ENCODE peak calls at places on chromosomes 2 and 18, in nine cellular contexts. One of them, this sample, is unnamed. For H3K36me3, the result is how much of the 10 kb centered on the place peaks cover.

GRCh38 chr2:229270551-229271410 is at the start of gene PID1:
- DNase-seq in SJSA1: no peak
- DNase-seq in neuronal stem cell: peak
- DNase-seq in astrocyte: peak
- DNase-seq in left ventricle myocardium inferior: peak
- DNase-seq in IMR-90: peak
- DNase-seq in heart left ventricle: peak
- DNase-seq in psoas muscle: peak
- DNase-seq in Karpas-422: no peak
- DNase-seq in this sample: peak

GRCh38 chr18:57376503-57376902 is 24.1 kb downstream of the ST8SIA3 start:
- DNase-seq in Karpas-422: no peak
- DNase-seq in psoas muscle: no peak
- DNase-seq in heart left ventricle: no peak
- DNase-seq in astrocyte: no peak
- DNase-seq in neuronal stem cell: no peak
- DNase-seq in left ventricle myocardium inferior: no peak
- DNase-seq in SJSA1: no peak
- DNase-seq in IMR-90: no peak
- DNase-seq in this sample: no peak

GRCh38 chr2:107364361-107364950 is 462.2 kb upstream of the RGPD4 start:
- DNase-seq in IMR-90: no peak
- DNase-seq in psoas muscle: no peak
- DNase-seq in astrocyte: no peak
- DNase-seq in left ventricle myocardium inferior: no peak
- DNase-seq in heart left ventricle: no peak
- DNase-seq in Karpas-422: no peak
- DNase-seq in SJSA1: no peak
- DNase-seq in neuronal stem cell: no peak
- DNase-seq in this sample: no peak

GRCh38 chr2:236236559-236237450 is 27.4 kb downstream of the ASB18 start:
- DNase-seq in IMR-90: no peak
- DNase-seq in neuronal stem cell: no peak
- DNase-seq in Karpas-422: no peak
- DNase-seq in psoas muscle: no peak
- DNase-seq in astrocyte: no peak
- DNase-seq in SJSA1: no peak
- DNase-seq in heart left ventricle: no peak
- DNase-seq in left ventricle myocardium inferior: no peak
- DNase-seq in this sample: no peak

GRCh38 chr2:47249427-47249826 is 94.3 kb upstream of the STPG4 start:
- DNase-seq in psoas muscle: no peak
- DNase-seq in heart left ventricle: no peak
- DNase-seq in astrocyte: no peak
- DNase-seq in IMR-90: no peak
- DNase-seq in neuronal stem cell: no peak
- DNase-seq in Karpas-422: no peak
- DNase-seq in left ventricle myocardium inferior: no peak
- DNase-seq in SJSA1: no peak
- DNase-seq in this sample: no peak

GRCh38 chr18:74803117-74803516 is 205.4 kb downstream of the ZNF407 start:
- DNase-seq in left ventricle myocardium inferior: no peak
- DNase-seq in heart left ventricle: no peak
- DNase-seq in neuronal stem cell: no peak
- DNase-seq in astrocyte: no peak
- DNase-seq in psoas muscle: no peak
- DNase-seq in Karpas-422: no peak
- DNase-seq in SJSA1: no peak
- DNase-seq in IMR-90: no peak
- DNase-seq in this sample: no peak

GRCh38 chr2:239148495-239149200 is 252.2 kb downstream of the HDAC4 start:
- DNase-seq in psoas muscle: peak
- DNase-seq in neuronal stem cell: no peak
- DNase-seq in heart left ventricle: peak
- DNase-seq in Karpas-422: no peak
- DNase-seq in SJSA1: no peak
- DNase-seq in astrocyte: no peak
- DNase-seq in IMR-90: no peak
- DNase-seq in left ventricle myocardium inferior: peak
- DNase-seq in this sample: peak

GRCh38 chr2:168278424-168278888 is 31.1 kb upstream of the STK39 start:
- DNase-seq in astrocyte: peak
- DNase-seq in neuronal stem cell: no peak
- DNase-seq in SJSA1: peak
- DNase-seq in Karpas-422: no peak
- DNase-seq in left ventricle myocardium inferior: no peak
- DNase-seq in psoas muscle: no peak
- DNase-seq in heart left ventricle: no peak
- DNase-seq in IMR-90: peak
- DNase-seq in this sample: no peak

GRCh38 chr18:24632158-24632988 is 171.9 kb downstream of the HRH4 start:
- DNase-seq in Karpas-422: no peak
- DNase-seq in left ventricle myocardium inferior: no peak
- DNase-seq in psoas muscle: no peak
- DNase-seq in astrocyte: no peak
- DNase-seq in heart left ventricle: no peak
- DNase-seq in IMR-90: no peak
- DNase-seq in neuronal stem cell: no peak
- DNase-seq in SJSA1: no peak
- DNase-seq in this sample: no peak

DNA sequence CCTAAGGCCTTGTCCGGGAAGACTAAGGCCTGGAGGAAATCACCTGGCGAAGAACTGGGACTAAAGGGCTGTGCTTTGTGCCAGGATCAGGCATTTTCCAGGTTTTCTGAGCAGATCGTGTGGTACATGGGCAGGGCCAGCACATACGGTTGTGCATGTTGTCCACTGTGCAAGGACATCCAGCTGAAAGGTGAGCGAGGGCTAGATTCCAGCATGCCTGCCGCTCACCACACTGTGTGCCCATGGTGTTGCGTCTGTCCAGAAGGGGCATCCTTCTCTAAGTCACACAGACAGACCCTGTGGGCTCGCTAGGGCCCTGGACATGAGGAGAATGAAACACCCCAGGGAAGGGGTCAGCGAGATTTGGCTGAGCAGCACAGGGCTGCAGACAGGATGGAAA is 80.3 kb upstream of the TAF1B start:
- DNase-seq in heart left ventricle: no peak
- DNase-seq in astrocyte: no peak
- DNase-seq in neuronal stem cell: no peak
- DNase-seq in psoas muscle: no peak
- DNase-seq in Karpas-422: no peak
- DNase-seq in SJSA1: no peak
- DNase-seq in left ventricle myocardium inferior: no peak
- DNase-seq in IMR-90: no peak
- DNase-seq in this sample: no peak
- H3K27ac ChIP-seq in heart left ventricle: peak
- H3K27ac ChIP-seq in astrocyte: no peak
- H3K27ac ChIP-seq in neuronal stem cell: no peak
- H3K27ac ChIP-seq in psoas muscle: peak
- H3K27ac ChIP-seq in Karpas-422: no peak
- H3K27ac ChIP-seq in SJSA1: no peak
- H3K27ac ChIP-seq in left ventricle myocardium inferior: peak
- H3K27ac ChIP-seq in IMR-90: no peak
- H3K27ac ChIP-seq in this sample: no peak

GRCh38 chr2:36486546-36487044 is 111.4 kb downstream of the FEZ2 start:
- DNase-seq in neuronal stem cell: no peak
- DNase-seq in heart left ventricle: no peak
- DNase-seq in psoas muscle: no peak
- DNase-seq in SJSA1: peak
- DNase-seq in astrocyte: peak
- DNase-seq in Karpas-422: no peak
- DNase-seq in left ventricle myocardium inferior: no peak
- DNase-seq in IMR-90: peak
- DNase-seq in this sample: no peak
- H3K36me3 ChIP-seq in neuronal stem cell: under half
- H3K36me3 ChIP-seq in heart left ventricle: under half
- H3K36me3 ChIP-seq in psoas muscle: under half
- H3K36me3 ChIP-seq in SJSA1: half or more
- H3K36me3 ChIP-seq in astrocyte: under half
- H3K36me3 ChIP-seq in Karpas-422: under half
- H3K36me3 ChIP-seq in left ventricle myocardium inferior: under half
- H3K36me3 ChIP-seq in IMR-90: under half
- H3K36me3 ChIP-seq in this sample: under half

DNA sequence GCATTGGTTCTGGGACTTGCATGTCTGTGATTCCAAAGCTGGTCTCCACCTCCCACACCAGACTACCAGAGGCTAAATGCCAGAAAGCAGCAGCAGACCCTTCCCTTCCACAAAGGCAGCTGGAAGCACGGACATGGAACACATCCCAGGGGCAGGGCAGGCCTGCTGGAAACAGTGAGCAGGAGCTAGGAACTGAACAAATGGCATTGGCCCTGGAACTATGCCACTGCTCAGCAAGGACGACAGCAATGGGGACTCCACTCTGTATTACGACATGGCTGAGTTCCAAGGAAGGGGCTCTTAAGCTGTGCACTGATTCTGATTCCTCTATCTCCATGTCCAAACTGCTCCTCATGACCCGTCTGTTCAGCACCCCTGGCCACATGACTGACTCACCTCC is 77.8 kb upstream of the TFCP2L1 start:
- DNase-seq in SJSA1: no peak
- DNase-seq in IMR-90: no peak
- DNase-seq in psoas muscle: no peak
- DNase-seq in Karpas-422: no peak
- DNase-seq in left ventricle myocardium inferior: no peak
- DNase-seq in astrocyte: no peak
- DNase-seq in heart left ventricle: no peak
- DNase-seq in neuronal stem cell: no peak
- DNase-seq in this sample: peak
- H3K27ac ChIP-seq in SJSA1: no peak
- H3K27ac ChIP-seq in IMR-90: no peak
- H3K27ac ChIP-seq in psoas muscle: peak
- H3K27ac ChIP-seq in Karpas-422: no peak
- H3K27ac ChIP-seq in left ventricle myocardium inferior: peak
- H3K27ac ChIP-seq in astrocyte: no peak
- H3K27ac ChIP-seq in heart left ventricle: peak
- H3K27ac ChIP-seq in neuronal stem cell: no peak
- H3K27ac ChIP-seq in this sample: no peak

GRCh38 chr2:19815746-19816145 is 86.0 kb downstream of the TTC32 start:
- DNase-seq in Karpas-422: no peak
- DNase-seq in neuronal stem cell: no peak
- DNase-seq in heart left ventricle: no peak
- DNase-seq in SJSA1: no peak
- DNase-seq in astrocyte: peak
- DNase-seq in left ventricle myocardium inferior: no peak
- DNase-seq in IMR-90: peak
- DNase-seq in psoas muscle: no peak
- DNase-seq in this sample: no peak

GRCh38 chr2:19823507-19823906 is 78.3 kb downstream of the TTC32 start:
- DNase-seq in left ventricle myocardium inferior: no peak
- DNase-seq in Karpas-422: no peak
- DNase-seq in IMR-90: peak
- DNase-seq in neuronal stem cell: no peak
- DNase-seq in SJSA1: no peak
- DNase-seq in astrocyte: no peak
- DNase-seq in heart left ventricle: no peak
- DNase-seq in psoas muscle: no peak
- DNase-seq in this sample: no peak

GRCh38 chr2:19818543-19818942 is 83.2 kb downstream of the TTC32 start:
- DNase-seq in Karpas-422: no peak
- DNase-seq in neuronal stem cell: no peak
- DNase-seq in astrocyte: peak
- DNase-seq in IMR-90: no peak
- DNase-seq in psoas muscle: no peak
- DNase-seq in left ventricle myocardium inferior: no peak
- DNase-seq in heart left ventricle: no peak
- DNase-seq in SJSA1: no peak
- DNase-seq in this sample: no peak

GRCh38 chr2:19818039-19818438 is 83.7 kb downstream of the TTC32 start:
- DNase-seq in astrocyte: no peak
- DNase-seq in heart left ventricle: no peak
- DNase-seq in left ventricle myocardium inferior: no peak
- DNase-seq in neuronal stem cell: no peak
- DNase-seq in SJSA1: no peak
- DNase-seq in Karpas-422: no peak
- DNase-seq in IMR-90: peak
- DNase-seq in psoas muscle: no peak
- DNase-seq in this sample: no peak

DNA sequence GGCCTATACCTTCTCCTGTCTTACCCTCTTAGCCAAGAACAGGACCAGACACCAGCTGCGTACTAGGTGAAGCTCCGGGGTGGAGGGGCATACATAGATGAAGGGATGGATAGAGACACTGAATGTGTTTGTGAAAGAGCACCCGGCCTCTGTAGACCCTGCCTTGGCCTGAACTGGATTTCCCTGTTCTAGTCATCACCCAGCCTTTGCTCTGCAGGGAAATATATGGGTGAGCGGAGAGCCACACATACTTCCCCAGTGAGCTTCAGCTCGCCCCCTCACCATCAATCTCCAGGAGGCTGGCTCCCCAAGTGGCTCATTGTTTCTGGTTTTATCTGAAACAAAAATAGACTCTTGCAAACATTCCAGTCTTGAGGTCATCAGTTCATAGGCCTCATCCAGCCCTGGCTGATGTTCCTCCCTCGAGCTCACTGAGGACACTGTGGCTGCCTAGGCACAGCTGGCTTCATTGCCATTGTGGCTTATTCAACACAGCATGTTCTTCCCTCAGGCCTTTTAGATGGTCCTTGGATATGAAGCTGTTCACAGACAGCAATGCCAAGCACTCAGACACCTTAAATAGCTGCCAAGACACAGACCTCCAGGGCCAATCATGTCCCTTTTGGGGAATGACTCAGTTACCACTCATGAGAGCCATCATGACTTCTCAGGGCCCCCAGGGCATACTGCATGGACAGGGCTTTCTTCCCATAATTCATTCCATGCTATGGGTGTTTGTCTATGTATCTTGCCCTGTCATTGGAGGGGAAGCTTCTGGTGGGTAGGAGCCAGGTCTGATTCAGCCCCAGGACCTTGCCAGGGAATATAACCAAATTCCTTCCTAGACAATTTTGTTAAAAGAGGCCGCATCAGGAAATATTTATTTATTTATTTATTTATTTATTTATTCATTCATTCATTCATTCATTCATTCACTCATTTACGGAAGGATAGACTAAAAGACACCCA is 82.4 kb downstream of the TTC32 start:
- DNase-seq in left ventricle myocardium inferior: no peak
- DNase-seq in neuronal stem cell: no peak
- DNase-seq in psoas muscle: no peak
- DNase-seq in Karpas-422: no peak
- DNase-seq in heart left ventricle: no peak
- DNase-seq in astrocyte: peak
- DNase-seq in IMR-90: peak
- DNase-seq in SJSA1: peak
- DNase-seq in this sample: no peak
- H3K36me3 ChIP-seq in left ventricle myocardium inferior: under half
- H3K36me3 ChIP-seq in neuronal stem cell: under half
- H3K36me3 ChIP-seq in psoas muscle: under half
- H3K36me3 ChIP-seq in Karpas-422: under half
- H3K36me3 ChIP-seq in heart left ventricle: under half
- H3K36me3 ChIP-seq in astrocyte: under half
- H3K36me3 ChIP-seq in IMR-90: under half
- H3K36me3 ChIP-seq in SJSA1: under half
- H3K36me3 ChIP-seq in this sample: under half

DNA sequence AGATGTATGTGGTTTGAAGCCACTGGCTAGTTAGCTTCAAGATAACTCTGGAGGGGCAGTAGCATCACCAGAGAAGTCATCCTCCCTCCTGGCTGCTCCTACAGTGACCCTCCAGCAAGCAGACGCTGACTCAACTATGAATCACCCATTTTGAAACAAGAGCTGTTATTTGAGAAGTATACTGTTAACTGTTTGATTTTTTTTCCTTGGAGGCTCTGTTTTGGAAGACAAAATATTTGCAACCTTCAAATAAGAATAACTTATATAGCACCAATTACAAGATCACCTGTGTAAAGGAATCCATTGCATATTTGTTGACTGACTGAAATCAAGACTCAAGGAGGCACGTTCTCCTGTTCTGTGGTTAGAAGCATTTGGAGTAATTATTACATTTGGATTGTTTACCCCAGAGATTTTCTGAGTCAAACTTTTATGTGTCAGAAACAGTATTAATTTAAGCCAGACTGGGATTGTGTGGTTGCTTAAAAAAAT is 313.8 kb downstream of the MTX2 start:
- DNase-seq in neuronal stem cell: no peak
- DNase-seq in SJSA1: peak
- DNase-seq in left ventricle myocardium inferior: no peak
- DNase-seq in psoas muscle: no peak
- DNase-seq in heart left ventricle: peak
- DNase-seq in Karpas-422: no peak
- DNase-seq in IMR-90: peak
- DNase-seq in astrocyte: peak
- DNase-seq in this sample: peak
- H3K27ac ChIP-seq in neuronal stem cell: no peak
- H3K27ac ChIP-seq in SJSA1: peak
- H3K27ac ChIP-seq in left ventricle myocardium inferior: no peak
- H3K27ac ChIP-seq in psoas muscle: no peak
- H3K27ac ChIP-seq in heart left ventricle: peak
- H3K27ac ChIP-seq in Karpas-422: no peak
- H3K27ac ChIP-seq in IMR-90: no peak
- H3K27ac ChIP-seq in astrocyte: peak
- H3K27ac ChIP-seq in this sample: no peak

This sample was measured in adrenal gland.